ENCODE peak calls at places on chromosome 22, in four cellular contexts. X, U, T and V are unnamed samples. For H3K4me1, the result is how much of the 10 kb centered on the place peaks cover.

GRCh38 chr22:36081023-36081431 is 52.4 kb upstream of the RBFOX2 start:
- DNase-seq in U (no peak), X (peak), T (no peak), V (no peak)

GRCh38 chr22:21615731-21616130 is 14.1 kb downstream of the YDJC start:
- DNase-seq in T (no peak), X (no peak), U (no peak), V (no peak)

GRCh38 chr22:21629262-21630149 is at the start of gene YDJC:
- DNase-seq in T (peak), X (peak), U (peak), V (peak)

GRCh38 chr22:22460060-22460459 is 48.5 kb downstream of the ZNF280B start:
- DNase-seq in X (no peak), T (no peak), U (no peak), V (no peak)

GRCh38 chr22:46104170-46104880 is 46.0 kb upstream of the PPARA start:
- DNase-seq in X (no peak), T (peak), U (no peak), V (no peak)

GRCh38 chr22:30044369-30044768 is 35.9 kb upstream of the HORMAD2 start:
- DNase-seq in X (peak), T (no peak), U (peak), V (no peak)

GRCh38 chr22:17943533-17944204 is 80.7 kb downstream of the MICAL3 start:
- DNase-seq in T (no peak), X (no peak), U (no peak), V (no peak)

GRCh38 chr22:49564666-49565515 is 262.8 kb downstream of the BRD1 start:
- DNase-seq in T (peak), X (no peak), U (no peak), V (no peak)

GRCh38 chr22:44190381-44190976 is 9.8 kb downstream of the PARVG start:
- DNase-seq in T (peak), U (no peak), X (no peak), V (no peak)

GRCh38 chr22:44192098-44192810 is 11.5 kb downstream of the PARVG start:
- DNase-seq in X (no peak), T (peak), U (no peak), V (no peak)

GRCh38 chr22:44188986-44189630 is 8.4 kb downstream of the PARVG start:
- DNase-seq in U (no peak), X (no peak), T (peak), V (no peak)

GRCh38 chr22:44192811-44193536 is 12.2 kb downstream of the PARVG start:
- DNase-seq in X (no peak), U (no peak), T (peak), V (no peak)

DNA sequence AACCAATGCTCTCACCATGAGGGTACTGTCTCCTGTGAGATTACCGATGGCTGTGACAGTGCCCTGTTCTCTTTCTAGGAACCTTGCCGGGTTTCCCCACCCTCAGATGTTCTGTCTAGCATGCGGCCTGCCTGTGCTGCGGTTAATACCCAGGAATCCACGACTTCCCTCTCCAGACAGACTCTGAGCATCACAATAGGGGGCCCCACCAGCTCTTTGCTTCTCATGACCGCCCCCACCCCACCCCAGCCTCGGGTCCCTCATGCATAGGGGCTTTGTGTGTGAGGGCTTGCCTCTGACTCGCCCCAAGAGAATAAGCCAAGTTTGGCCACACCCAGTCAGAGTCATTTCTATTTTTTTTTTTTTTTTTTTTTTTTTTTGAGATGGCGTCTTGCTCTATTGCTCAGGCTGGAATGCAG is 10.3 kb downstream of the PARVG start:
- DNase-seq in X (no peak), U (no peak), T (no peak), V (no peak)
- H3K27ac ChIP-seq in X (no peak), U (no peak), T (no peak), V (no peak)

GRCh38 chr22:19168088-19168890 is 10.2 kb downstream of the SLC25A1 start:
- DNase-seq in X (no peak), T (no peak), U (no peak), V (no peak)
- H3K4me1 ChIP-seq in X (under half), T (under half), U (under half), V (under half)

DNA sequence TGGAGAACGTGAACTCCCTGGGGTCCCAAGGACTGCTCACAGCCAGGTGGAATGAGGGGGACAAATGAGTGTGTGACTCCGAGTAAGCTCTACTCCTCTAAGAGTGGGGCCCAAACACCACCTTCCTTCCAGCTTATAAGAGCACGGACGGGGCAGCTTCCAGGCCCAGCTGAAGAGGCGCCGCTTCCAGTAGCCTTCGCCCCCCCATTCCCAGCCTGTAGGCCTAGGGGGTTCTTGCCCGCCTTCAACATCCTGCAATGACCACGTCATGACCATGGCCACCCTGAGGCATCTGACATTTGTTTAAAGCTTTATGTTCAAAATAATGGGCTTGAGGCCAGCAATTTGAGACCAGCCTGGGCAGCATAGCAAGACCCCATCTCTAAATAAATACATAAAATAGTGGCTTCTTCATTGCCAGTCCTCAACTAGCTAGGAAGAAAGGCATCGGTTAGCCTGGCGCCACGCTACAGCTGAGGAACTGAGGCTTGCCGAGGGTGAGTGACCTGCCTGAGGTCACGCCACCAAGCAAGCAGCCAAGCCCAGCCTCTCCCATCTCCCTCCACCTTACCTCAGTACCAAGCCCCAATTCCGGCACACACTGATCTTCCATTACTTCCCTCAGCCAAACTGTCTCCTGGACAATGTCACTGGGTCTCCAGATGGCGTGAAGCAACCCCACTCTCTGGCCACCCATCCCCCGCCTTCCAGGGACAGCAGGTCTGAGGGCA is 7.8 kb upstream of the TNFRSF13C start:
- DNase-seq in T (no peak), U (no peak), X (no peak), V (no peak)
- TF ChIP-seq POLR2A in T (no peak), U (no peak), X (no peak), V (no peak)

GRCh38 chr22:19988965-19989724 is 27.5 kb downstream of the ARVCF start:
- DNase-seq in T (peak), X (no peak), U (no peak), V (no peak)
- H3K27ac ChIP-seq in T (peak), X (no peak), U (peak), V (peak)

GRCh38 chr22:43266117-43266516 is 77.1 kb downstream of the SCUBE1 start:
- DNase-seq in X (no peak), U (no peak), T (no peak), V (no peak)
- H3K4me1 ChIP-seq in X (under half), U (under half), T (under half), V (under half)

DNA sequence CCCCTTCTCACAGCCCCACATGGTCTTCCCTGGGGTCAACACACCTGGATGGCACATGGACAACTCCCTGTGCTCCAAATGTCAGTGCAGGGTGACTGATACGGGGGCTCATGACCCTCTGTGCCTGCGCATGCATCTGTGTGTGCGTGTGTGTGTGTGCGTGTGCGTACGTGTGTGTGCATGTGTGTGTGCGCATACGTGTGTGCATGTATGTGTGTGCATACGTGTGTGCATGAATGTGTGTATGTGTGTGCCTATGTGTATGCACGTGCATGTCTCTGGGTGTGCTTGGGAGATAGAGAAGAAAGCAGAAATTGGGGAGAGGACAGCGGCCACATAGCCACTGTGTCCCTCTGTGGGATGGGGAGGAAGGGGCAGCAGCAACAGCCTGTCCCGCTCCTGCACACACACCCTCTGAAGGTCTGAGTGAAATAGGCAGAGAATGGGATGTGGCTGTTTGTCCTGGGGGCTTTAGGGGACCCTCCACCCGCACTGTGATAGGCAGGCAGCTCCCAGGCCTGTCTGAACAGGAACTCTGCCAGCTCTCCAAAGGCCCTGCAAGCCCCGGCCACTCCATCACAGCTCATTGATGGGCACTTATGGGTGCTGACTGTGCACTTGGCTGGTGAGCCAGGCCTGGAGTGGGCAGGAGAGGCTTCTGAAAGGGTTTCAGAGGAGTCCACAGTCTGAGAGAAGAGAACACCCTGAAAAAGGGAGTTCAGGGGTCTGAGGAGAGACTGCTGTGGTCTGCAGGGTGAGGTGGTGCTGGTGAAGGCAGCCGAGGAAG is 28.7 kb upstream of the PICK1 start:
- DNase-seq in X (no peak), T (no peak), U (peak), V (no peak)
- TF ChIP-seq POLR2A in X (no peak), T (no peak), U (no peak), V (no peak)

GRCh38 chr22:25833091-25833490 is 91.1 kb downstream of the MYO18B start:
- DNase-seq in X (no peak), T (no peak), U (no peak), V (peak)
- H3K27ac ChIP-seq in X (no peak), T (no peak), U (no peak), V (peak)

GRCh38 chr22:31083377-31083768 is 2.3 kb downstream of the SMTN start:
- DNase-seq in T (no peak), U (no peak), X (peak), V (no peak)
- H3K4me1 ChIP-seq in T (under half), U (under half), X (under half), V (under half)

DNA sequence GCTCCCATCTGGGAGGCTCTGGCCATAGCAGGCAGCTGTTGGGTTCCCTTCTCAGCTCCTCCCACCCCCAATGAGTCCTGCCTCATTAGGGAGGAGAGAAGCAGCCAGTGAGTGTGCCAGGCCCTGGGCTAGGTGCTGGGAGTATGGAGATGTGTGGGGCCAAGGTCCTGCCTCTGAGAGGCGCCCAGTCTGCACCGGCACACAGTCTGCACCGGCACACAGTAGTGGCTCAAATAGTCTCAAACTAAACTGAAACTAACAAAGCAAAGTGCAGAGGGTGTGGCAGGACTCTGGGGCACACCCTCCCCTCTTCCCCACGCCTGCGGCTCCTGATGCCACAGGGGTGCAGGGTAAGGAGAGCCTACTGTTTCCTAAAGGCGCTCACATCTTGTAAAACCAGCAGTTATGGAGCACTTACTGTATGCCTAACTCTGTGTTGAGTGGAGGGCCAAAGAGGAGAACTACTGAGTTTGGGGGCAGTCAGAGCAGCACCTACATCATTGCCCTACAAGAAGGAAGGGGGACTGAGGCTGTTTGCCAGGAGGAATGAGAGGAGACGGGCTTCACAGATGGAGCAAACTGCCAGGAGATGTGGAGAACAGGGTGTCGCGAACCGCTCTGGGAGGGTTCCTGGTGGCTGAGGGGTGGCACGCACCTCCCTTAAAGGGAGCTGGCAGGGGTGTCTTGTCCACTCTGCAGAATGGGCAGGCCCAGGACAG is 959 bp upstream of the SH3BP1 start:
- DNase-seq in U (no peak), X (peak), T (no peak), V (no peak)
- TF ChIP-seq POLR2A in U (no peak), X (peak), T (no peak), V (no peak)

DNA sequence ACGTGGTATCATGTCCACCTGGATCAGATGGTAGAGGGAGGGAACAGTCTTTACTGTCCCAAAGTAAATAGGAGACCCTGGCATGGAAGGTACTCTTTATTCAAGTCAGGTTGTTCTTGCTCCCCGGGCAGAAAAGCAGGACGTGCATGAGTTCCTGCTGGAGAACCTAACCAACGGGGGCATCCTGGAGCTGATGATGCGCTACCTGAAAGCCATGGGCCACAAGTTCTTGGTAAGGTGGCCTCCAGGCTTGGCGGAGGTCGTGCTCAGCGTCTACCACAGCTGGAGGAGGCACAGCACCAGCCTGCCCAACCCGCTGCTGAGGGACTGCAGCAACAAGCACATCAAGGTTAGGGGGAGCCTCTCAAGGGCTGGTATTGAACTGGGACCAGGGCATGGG is 48.7 kb downstream of the CABIN1 start:
- DNase-seq in X (no peak), T (no peak), U (peak), V (no peak)
- H3K27ac ChIP-seq in X (peak), T (no peak), U (peak), V (peak)